ENCODE peak calls at places on chromosomes 13 and 19, in seven cellular contexts. V is RWPE1, C is astrocyte, P is astrocyte of the cerebellum, L is ELR, H is IMR-90, I is EL. N is an unnamed sample.

GRCh38 chr13:114049026-114049425 is 75.2 kb upstream of the C13orf46 start:
- DNase-seq in V (no peak), C (no peak), P (no peak), L (no peak), H (no peak), I (no peak), N (no peak)

GRCh38 chr19:27851002-27851481 is 1361.9 kb downstream of the UQCRFS1 start:
- DNase-seq in V (no peak), C (no peak), P (no peak), L (no peak), H (no peak), I (no peak), N (no peak)

GRCh38 chr13:98411617-98412310 is 165.1 kb downstream of the STK24 start:
- DNase-seq in V (no peak), C (no peak), P (no peak), L (no peak), H (no peak), I (no peak), N (peak; percentile 13)

GRCh38 chr13:39825886-39826285 is 170.4 kb downstream of the COG6 start:
- DNase-seq in V (no peak), C (no peak), P (no peak), L (no peak), H (no peak), I (no peak), N (no peak)

GRCh38 chr13:99356216-99357089 is 49.3 kb upstream of the GPR183 start:
- DNase-seq in V (no peak), C (peak; percentile 91), P (peak; percentile 87), L (peak; percentile 56), H (peak; percentile 87), I (peak; percentile 24), N (peak; percentile 94)

GRCh38 chr19:21143846-21144245 is 2.0 kb downstream of the ZNF431 start:
- DNase-seq in V (peak; percentile 32), C (peak; percentile 10), P (no peak), L (peak; percentile 11), H (no peak), I (peak; percentile 8), N (peak; percentile 39)

GRCh38 chr13:65605386-65605785 is 1624.8 kb downstream of the PCDH9 start:
- DNase-seq in V (no peak), C (no peak), P (no peak), L (no peak), H (peak; percentile 3), I (no peak), N (peak; percentile 36)

GRCh38 chr13:38979891-38980627 is 10.6 kb downstream of the STOML3 start:
- DNase-seq in V (no peak), C (no peak), P (no peak), L (no peak), H (no peak), I (no peak), N (peak; percentile 20)

GRCh38 chr19:43625918-43626579 is 6.6 kb upstream of the ZNF428 start:
- DNase-seq in V (peak; percentile 53), C (no peak), P (no peak), L (peak; percentile 18), H (no peak), I (no peak), N (no peak)

GRCh38 chr19:47436712-47437401 is 17.5 kb upstream of the MEIS3 start:
- DNase-seq in V (peak; percentile 68), C (no peak), P (peak; percentile 16), L (peak; percentile 70), H (peak; percentile 47), I (peak; percentile 58), N (peak; percentile 43)

GRCh38 chr19:7348587-7349230 is at the start of gene ARHGEF18:
- DNase-seq in V (no peak), C (no peak), P (no peak), L (no peak), H (no peak), I (no peak), N (peak; percentile 16)

GRCh38 chr19:51687791-51688664 is 5.1 kb upstream of the SPACA6 start:
- DNase-seq in V (peak; percentile 53), C (peak; percentile 45), P (no peak), L (peak; percentile 81), H (peak; percentile 44), I (peak; percentile 79), N (peak; percentile 55)

GRCh38 chr19:41415154-41415571 is 12.0 kb downstream of the B3GNT8 start:
- DNase-seq in V (no peak), C (no peak), P (no peak), L (no peak), H (no peak), I (no peak), N (no peak)

GRCh38 chr19:53365899-53366493 is 491 bp downstream of the ZNF525 start:
- DNase-seq in V (no peak), C (peak; percentile 0), P (no peak), L (peak; percentile 48), H (no peak), I (no peak), N (no peak)

GRCh38 chr13:18628428-18628827 is 553.2 kb downstream of the TUBA3C start:
- DNase-seq in V (no peak), C (no peak), P (no peak), L (no peak), H (no peak), I (no peak), N (no peak)

GRCh38 chr19:1468274-1469199 is 10.5 kb downstream of the C19orf25 start:
- DNase-seq in V (no peak), C (no peak), P (no peak), L (peak; percentile 54), H (peak; percentile 37), I (peak; percentile 50), N (peak; percentile 61)

N was measured in iris pigment epithelial cell.